ENCODE peak calls at places on chromosomes 5 and 9, in eight cellular contexts. F, D, B, U, Y, I, G and P are unnamed samples.

GRCh38 chr5:618450-618849 is 6.3 kb downstream of the CEP72 start:
- DNase-seq in F (no peak), D (no peak), B (no peak), U (peak; percentile 35), Y (no peak), I (no peak), G (no peak), P (no peak)

GRCh38 chr5:146002491-146002890 is 66.1 kb downstream of the SH3RF2 start:
- DNase-seq in F (no peak), D (no peak), B (no peak), U (no peak), Y (no peak), I (no peak), G (no peak), P (no peak)

GRCh38 chr9:72856985-72857631 is 95.7 kb downstream of the ALDH1A1 start:
- DNase-seq in F (peak; percentile 86), D (peak; percentile 56), B (no peak), U (no peak), Y (peak; percentile 66), I (peak; percentile 74), G (peak; percentile 46), P (peak; percentile 59)

GRCh38 chr9:126053913-126054312 is 272.7 kb upstream of the MVB12B start:
- DNase-seq in F (no peak), D (no peak), B (no peak), U (no peak), Y (no peak), I (no peak), G (no peak), P (no peak)

GRCh38 chr9:125409637-125410521 is 148.3 kb downstream of the GAPVD1 start:
- DNase-seq in F (peak; percentile 37), D (peak; percentile 53), B (peak; percentile 30), U (no peak), Y (peak; percentile 40), I (no peak), G (peak; percentile 25), P (peak; percentile 24)

GRCh38 chr9:132670816-132671371 is 630 bp downstream of the GTF3C4 start:
- DNase-seq in F (peak; percentile 26), D (peak; percentile 13), B (peak; percentile 28), U (peak; percentile 78), Y (peak; percentile 14), I (peak; percentile 58), G (peak; percentile 79), P (no peak)

GRCh38 chr9:87551692-87552303 is 54.1 kb downstream of the DAPK1 start:
- DNase-seq in F (no peak), D (no peak), B (no peak), U (no peak), Y (no peak), I (no peak), G (no peak), P (no peak)

GRCh38 chr5:12022444-12022843 is 118.2 kb upstream of the CTNND2 start:
- DNase-seq in F (no peak), D (no peak), B (no peak), U (no peak), Y (no peak), I (no peak), G (no peak), P (no peak)

GRCh38 chr9:24498632-24499031 is 47.1 kb downstream of the IZUMO3 start:
- DNase-seq in F (no peak), D (no peak), B (no peak), U (no peak), Y (no peak), I (no peak), G (no peak), P (no peak)

GRCh38 chr9:116506685-116507084 is 180.4 kb upstream of the TRIM32 start:
- DNase-seq in F (peak; percentile 35), D (peak; percentile 32), B (no peak), U (no peak), Y (no peak), I (no peak), G (no peak), P (no peak)

GRCh38 chr5:90170231-90170630 is 239.3 kb downstream of the CETN3 start:
- DNase-seq in F (no peak), D (no peak), B (no peak), U (no peak), Y (no peak), I (no peak), G (no peak), P (no peak)

GRCh38 chr5:72238712-72239445 is 81.2 kb downstream of the MRPS27 start:
- DNase-seq in F (no peak), D (no peak), B (no peak), U (no peak), Y (no peak), I (no peak), G (peak; percentile 38), P (no peak)

GRCh38 chr9:132384376-132384775 is 22.3 kb downstream of the TTF1 start:
- DNase-seq in F (no peak), D (no peak), B (no peak), U (no peak), Y (no peak), I (no peak), G (no peak), P (no peak)

GRCh38 chr5:169581580-169582227 is 1.9 kb upstream of the SPDL1 start:
- DNase-seq in F (peak; percentile 76), D (peak; percentile 61), B (peak; percentile 58), U (no peak), Y (peak; percentile 73), I (peak; percentile 72), G (peak; percentile 64), P (no peak)

GRCh38 chr9:12794024-12794799 is 19.4 kb downstream of the LURAP1L start:
- DNase-seq in F (peak; percentile 64), D (peak; percentile 61), B (no peak), U (no peak), Y (no peak), I (no peak), G (no peak), P (no peak)

GRCh38 chr9:113298924-113299770 is 4.0 kb downstream of the RNF183 start:
- DNase-seq in F (no peak), D (no peak), B (no peak), U (no peak), Y (no peak), I (no peak), G (no peak), P (no peak)

GRCh38 chr5:142881076-142881466 is 110.9 kb downstream of the ARHGAP26 start:
- DNase-seq in F (peak; percentile 94), D (peak; percentile 91), B (peak; percentile 41), U (peak; percentile 78), Y (peak; percentile 85), I (no peak), G (peak; percentile 82), P (no peak)

GRCh38 chr9:87206064-87206661 is 258.9 kb upstream of the GAS1 start:
- DNase-seq in F (peak; percentile 79), D (peak; percentile 85), B (no peak), U (no peak), Y (peak; percentile 75), I (no peak), G (no peak), P (peak; percentile 56)

GRCh38 chr5:125317546-125317995 is 571.1 kb upstream of the ZNF608 start:
- DNase-seq in F (no peak), D (peak; percentile 16), B (no peak), U (no peak), Y (no peak), I (no peak), G (peak; percentile 68), P (no peak)

GRCh38 chr9:123614503-123615258 is 258.7 kb downstream of the CRB2 start:
- DNase-seq in F (no peak), D (no peak), B (no peak), U (no peak), Y (no peak), I (no peak), G (no peak), P (no peak)

DNA sequence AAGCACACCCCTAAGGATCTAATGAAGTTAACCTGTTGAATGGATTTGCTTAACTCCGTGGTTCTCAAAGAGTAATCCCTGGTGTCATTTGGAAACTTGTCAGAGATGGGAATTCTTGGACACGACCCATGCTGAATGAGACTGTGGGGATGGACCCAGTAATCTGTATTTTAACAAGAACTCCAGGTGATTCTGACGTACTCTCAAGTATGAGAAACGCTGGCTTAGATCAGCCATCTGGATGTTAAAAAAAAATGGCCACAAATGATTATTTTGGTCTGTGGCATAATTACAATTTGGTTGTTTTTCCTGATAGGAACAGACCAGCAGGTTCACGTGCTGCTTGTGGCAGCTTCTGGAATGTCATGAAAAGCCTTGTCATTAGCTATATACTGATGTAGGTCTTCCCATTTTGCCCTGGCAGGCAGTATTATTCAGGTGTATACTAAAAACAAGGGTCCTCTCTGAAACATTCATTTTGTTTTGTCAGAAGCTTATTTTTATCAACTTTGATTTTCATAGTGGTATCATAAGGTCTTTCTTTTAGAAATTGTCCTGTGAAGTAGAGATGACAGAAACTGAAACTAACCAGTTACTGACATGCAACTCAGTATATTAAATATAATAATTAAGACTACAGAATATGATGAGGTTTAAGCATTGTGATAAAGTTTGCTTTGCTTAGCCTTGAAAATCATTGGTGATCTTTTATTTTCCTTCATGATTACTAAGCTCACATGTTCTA is 15.4 kb downstream of the CPEB4 start:
- DNase-seq in F (no peak), D (no peak), B (no peak), U (no peak), Y (no peak), I (no peak), G (no peak), P (no peak)
- H3K4me3 ChIP-seq in F (no peak overlapping the region), D (no peak overlapping the region), B (no peak overlapping the region), U (no peak overlapping the region), Y (no peak overlapping the region), I (no peak overlapping the region), G (no peak overlapping the region), P (no peak overlapping the region)

DNA sequence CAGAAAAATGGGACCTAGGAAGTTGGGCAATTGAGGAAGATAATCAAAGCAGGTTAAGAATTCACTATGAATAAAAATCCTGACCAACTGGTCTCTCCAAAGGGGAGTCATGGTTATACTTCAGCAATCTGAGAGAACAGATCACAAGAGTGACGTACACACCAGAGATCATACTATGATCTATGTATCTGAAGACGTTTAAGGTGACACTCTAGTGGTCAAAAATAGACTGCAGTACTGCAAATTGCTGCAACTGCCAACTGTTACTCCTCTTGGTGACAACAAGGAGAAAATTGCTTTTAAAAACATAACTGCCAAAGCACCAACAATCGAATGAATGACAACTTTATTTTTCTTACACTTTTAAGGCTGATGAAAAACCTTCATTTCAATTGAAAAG is 4.9 kb downstream of the AK6 start:
- DNase-seq in F (peak; percentile 54), D (peak; percentile 7), B (no peak), U (no peak), Y (peak; percentile 13), I (no peak), G (no peak), P (no peak)
- TF ChIP-seq CTCF in F (peak; percentile 49), D (peak; percentile 17), B (peak; percentile 28), U (no peak), Y (peak; percentile 50), I (peak; percentile 10), G (peak; percentile 37), P (peak; percentile 21)

GRCh38 chr5:73278693-73279092 is 105.7 kb downstream of the TMEM174 start:
- DNase-seq in F (no peak), D (no peak), B (no peak), U (no peak), Y (no peak), I (no peak), G (no peak), P (no peak)
- H3K4me3 ChIP-seq in F (no peak overlapping the region), D (no peak overlapping the region), B (no peak overlapping the region), U (no peak overlapping the region), Y (no peak overlapping the region), I (no peak overlapping the region), G (no peak overlapping the region), P (no peak overlapping the region)

DNA sequence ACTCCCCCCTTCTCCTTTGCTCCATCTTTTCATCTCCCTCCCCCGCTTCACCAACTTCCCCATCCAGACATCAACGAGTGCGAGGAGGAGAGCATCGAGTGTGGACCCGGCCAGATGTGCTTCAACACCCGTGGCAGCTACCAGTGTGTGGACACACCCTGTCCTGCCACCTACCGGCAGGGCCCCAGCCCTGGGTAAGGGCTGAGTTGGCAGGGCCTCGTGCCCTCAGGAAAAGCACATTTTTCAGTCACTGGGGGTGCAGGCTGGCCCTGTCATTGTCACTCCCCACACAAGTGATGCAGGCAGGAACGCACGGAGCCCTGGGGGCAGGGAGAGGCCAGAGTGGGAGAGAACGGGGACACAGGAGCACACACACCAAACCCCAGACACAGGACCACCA is 12.4 kb upstream of the ASS1 start:
- DNase-seq in F (no peak), D (no peak), B (no peak), U (no peak), Y (no peak), I (no peak), G (no peak), P (no peak)
- TF ChIP-seq CTCF in F (no peak), D (no peak), B (no peak), U (no peak), Y (no peak), I (no peak), G (no peak), P (peak; percentile 33)